ENCODE peak calls at places on chromosomes 5 and 9, in six cellular contexts. J, E, B, L, I and C are unnamed samples.

GRCh38 chr5:12323637-12324229 is 419.5 kb upstream of the CTNND2 start:
- DNase-seq in J (no peak), E (no peak), B (no peak), L (no peak), I (peak; percentile 52), C (no peak)

GRCh38 chr5:100901851-100902341 is 1.2 kb downstream of the ST8SIA4 start:
- DNase-seq in J (no peak), E (no peak), B (peak; percentile 59), L (no peak), I (peak; percentile 84), C (no peak)

GRCh38 chr5:107576155-107576554 is 94.6 kb downstream of the EFNA5 start:
- DNase-seq in J (no peak), E (no peak), B (no peak), L (no peak), I (no peak), C (no peak)

GRCh38 chr9:13862562-13862961 is 451.4 kb downstream of the NFIB start:
- DNase-seq in J (no peak), E (no peak), B (no peak), L (no peak), I (no peak), C (no peak)

GRCh38 chr5:43063731-43064171 is 23.6 kb upstream of the ANXA2R start:
- DNase-seq in J (no peak), E (no peak), B (no peak), L (no peak), I (peak; percentile 48), C (no peak)

GRCh38 chr5:67404261-67405100 is 207.9 kb upstream of the CD180 start:
- DNase-seq in J (no peak), E (peak; percentile 45), B (peak; percentile 41), L (peak; percentile 46), I (no peak), C (peak; percentile 0)

GRCh38 chr9:72858089-72858912 is 94.6 kb downstream of the ALDH1A1 start:
- DNase-seq in J (no peak), E (peak; percentile 53), B (peak; percentile 51), L (peak; percentile 65), I (peak; percentile 74), C (no peak)

GRCh38 chr9:137370865-137371520 is 52.0 kb downstream of the EXD3 start:
- DNase-seq in J (no peak), E (no peak), B (no peak), L (no peak), I (no peak), C (no peak)

GRCh38 chr5:58902765-58903164 is 319.9 kb downstream of the RAB3C start:
- DNase-seq in J (no peak), E (no peak), B (peak; percentile 33), L (no peak), I (no peak), C (no peak)

GRCh38 chr9:83281306-83282255 is 218.6 kb upstream of the RASEF start:
- DNase-seq in J (no peak), E (peak; percentile 71), B (peak; percentile 71), L (peak; percentile 18), I (peak; percentile 13), C (no peak)

GRCh38 chr5:53645581-53645980 is 85.1 kb downstream of the NDUFS4 start:
- DNase-seq in J (no peak), E (no peak), B (no peak), L (no peak), I (no peak), C (no peak)

GRCh38 chr9:38642951-38643350 is 22.6 kb upstream of the ANKRD18A start:
- DNase-seq in J (no peak), E (no peak), B (no peak), L (no peak), I (no peak), C (no peak)

GRCh38 chr9:122015165-122015821 is 77.8 kb downstream of the TTLL11 start:
- DNase-seq in J (no peak), E (no peak), B (no peak), L (no peak), I (no peak), C (no peak)

GRCh38 chr5:172683696-172684464 is 42.8 kb downstream of the NEURL1B start:
- DNase-seq in J (no peak), E (no peak), B (no peak), L (no peak), I (peak; percentile 51), C (no peak)

GRCh38 chr5:149113669-149114068 is 27.6 kb upstream of the ABLIM3 start:
- DNase-seq in J (no peak), E (peak; percentile 68), B (peak; percentile 66), L (no peak), I (no peak), C (no peak)